ENCODE peak calls at places on chromosomes 6 and 20, in seven cellular contexts. T, Q, W, H, J, V and A are unnamed samples.

GRCh38 chr6:24666097-24666615 is 543 bp downstream of the TDP2 start:
- DNase-seq in H (peak; percentile 80), T (peak; percentile 49), J (no peak), V (no peak), Q (no peak), W (peak; percentile 47), A (peak; percentile 83)

GRCh38 chr6:101762851-101763250 is 369.3 kb downstream of the GRIK2 start:
- DNase-seq in H (no peak), T (no peak), Q (no peak), V (no peak), W (no peak), J (no peak), A (peak; percentile 78)

GRCh38 chr6:32432050-32432450 is 7.6 kb upstream of the HLA-DRA start:
- DNase-seq in W (no peak), Q (no peak), H (peak; percentile 70), V (no peak), J (no peak), T (no peak), A (peak; percentile 5)

GRCh38 chr6:54238407-54238806 is 69.8 kb upstream of the TINAG start:
- DNase-seq in J (no peak), V (no peak), W (no peak), T (no peak), Q (no peak), H (peak; percentile 40), A (no peak)

GRCh38 chr20:60299951-60300350 is 341.7 kb downstream of the CDH26 start:
- DNase-seq in W (no peak), T (no peak), J (no peak), V (no peak), Q (no peak), H (no peak), A (no peak)

GRCh38 chr6:131255434-131255833 is 120.2 kb downstream of the AKAP7 start:
- DNase-seq in H (no peak), J (no peak), Q (no peak), T (no peak), W (no peak), V (no peak), A (peak; percentile 73)

GRCh38 chr20:50308513-50309279 is 118.1 kb downstream of the CEBPB start:
- DNase-seq in T (peak; percentile 83), J (no peak), W (peak; percentile 84), Q (no peak), V (peak; percentile 98), H (peak; percentile 71), A (peak; percentile 8)

GRCh38 chr6:56364482-56365313 is 117.3 kb upstream of the COL21A1 start:
- DNase-seq in H (no peak), V (no peak), Q (no peak), J (no peak), T (no peak), W (no peak), A (no peak)

GRCh38 chr6:116030745-116031144 is 29.9 kb downstream of the FRK start:
- DNase-seq in H (no peak), Q (no peak), W (no peak), J (no peak), V (no peak), T (no peak), A (no peak)

GRCh38 chr6:147154454-147154853 is 49.8 kb upstream of the STXBP5 start:
- DNase-seq in H (no peak), Q (no peak), T (no peak), W (no peak), J (no peak), V (no peak), A (peak; percentile 95)

GRCh38 chr6:17866876-17867444 is 120.5 kb downstream of the KIF13A start:
- DNase-seq in W (peak; percentile 45), V (no peak), T (no peak), J (no peak), Q (no peak), H (no peak), A (no peak)

GRCh38 chr6:56374841-56375369 is 127.5 kb upstream of the COL21A1 start:
- DNase-seq in J (no peak), H (no peak), T (no peak), W (no peak), V (no peak), Q (no peak), A (no peak)

GRCh38 chr20:14832630-14833029 is 495.2 kb upstream of the FLRT3 start:
- DNase-seq in V (no peak), J (no peak), Q (no peak), W (no peak), H (no peak), T (no peak), A (no peak)

GRCh38 chr6:107618672-107619071 is 128.8 kb downstream of the SOBP start:
- DNase-seq in W (no peak), Q (peak; percentile 15), H (peak; percentile 79), J (peak; percentile 13), V (no peak), T (no peak), A (no peak)

GRCh38 chr6:161894436-161894835 is 620.6 kb upstream of the AGPAT4 start:
- DNase-seq in V (no peak), Q (no peak), T (no peak), W (no peak), J (no peak), H (no peak), A (peak; percentile 42)

GRCh38 chr6:27133281-27134227 is 113.9 kb upstream of the PRSS16 start:
- DNase-seq in T (no peak), H (peak; percentile 90), V (no peak), Q (no peak), J (peak; percentile 63), W (no peak), A (peak; percentile 86)

GRCh38 chr20:42074944-42075343 is 456.8 kb upstream of the CHD6 start:
- DNase-seq in W (no peak), J (no peak), T (no peak), V (no peak), Q (no peak), H (peak; percentile 4), A (no peak)

GRCh38 chr6:35275417-35275816 is 15.9 kb downstream of the ZNF76 start:
- DNase-seq in W (no peak), V (no peak), H (no peak), Q (no peak), J (no peak), T (no peak), A (no peak)

GRCh38 chr6:3421763-3422456 is 34.9 kb downstream of the SLC22A23 start:
- DNase-seq in W (no peak), Q (no peak), H (no peak), T (no peak), V (no peak), J (no peak), A (peak; percentile 71)

GRCh38 chr20:31833931-31834521 is 11.4 kb downstream of the FOXS1 start:
- DNase-seq in J (no peak), V (no peak), H (peak; percentile 25), W (no peak), Q (no peak), T (no peak), A (no peak)

GRCh38 chr6:137188855-137189254 is 15.4 kb upstream of the IL22RA2 start:
- DNase-seq in V (no peak), J (no peak), H (peak; percentile 26), W (no peak), Q (no peak), T (no peak), A (peak; percentile 43)

GRCh38 chr6:160767019-160767646 is 65.1 kb downstream of the PLG start:
- DNase-seq in H (peak; percentile 93), Q (peak; percentile 31), T (peak; percentile 89), W (no peak), J (peak; percentile 8), V (peak; percentile 6), A (peak; percentile 87)